ENCODE peak calls at places on chromosomes 7 and 10, in ten cellular contexts. L, K, E, I, R, D, B, U, G and Z are unnamed samples.

GRCh38 chr7:99036531-99037175 is 107.3 kb downstream of the SMURF1 start:
- DNase-seq in I (peak; percentile 50), G (no peak), D (peak; percentile 89), L (peak; percentile 76), B (peak; percentile 18), E (no peak), R (no peak), K (no peak), U (no peak), Z (peak; percentile 96)

GRCh38 chr7:143391462-143392404 is 10.6 kb downstream of the ZYX start:
- DNase-seq in G (no peak), R (peak; percentile 70), K (peak; percentile 77), D (peak; percentile 87), L (peak; percentile 89), U (no peak), E (peak; percentile 55), B (peak; percentile 81), I (peak; percentile 81), Z (peak; percentile 95)

GRCh38 chr7:79770053-79770452 is 316.6 kb upstream of the MAGI2 start:
- DNase-seq in L (no peak), K (no peak), I (no peak), B (peak; percentile 58), D (no peak), R (no peak), U (no peak), G (no peak), E (no peak), Z (peak; percentile 15)

GRCh38 chr7:1025747-1026581 is 18.4 kb upstream of the GPR146 start:
- DNase-seq in K (no peak), E (no peak), I (peak; percentile 13), U (no peak), G (no peak), R (no peak), B (no peak), L (no peak), D (no peak), Z (no peak)

GRCh38 chr7:30348083-30348560 is 63.7 kb downstream of the ZNRF2 start:
- DNase-seq in K (no peak), U (peak; percentile 80), L (no peak), R (no peak), D (peak; percentile 93), G (no peak), E (no peak), B (peak; percentile 90), I (no peak), Z (peak; percentile 85)

GRCh38 chr10:89217057-89217990 is 10.2 kb upstream of the CH25H start:
- DNase-seq in D (peak; percentile 36), R (peak; percentile 35), E (peak; percentile 71), B (peak; percentile 75), K (peak; percentile 47), L (peak; percentile 81), U (peak; percentile 25), I (peak; percentile 32), G (peak; percentile 32), Z (peak; percentile 83)

GRCh38 chr7:47045169-47045568 is 536.7 kb downstream of the TNS3 start:
- DNase-seq in K (peak; percentile 81), R (no peak), D (no peak), G (peak; percentile 75), I (peak; percentile 26), L (no peak), B (peak; percentile 52), E (no peak), U (no peak), Z (peak; percentile 14)

GRCh38 chr7:134943785-134944400 is 42.4 kb upstream of the AGBL3 start:
- DNase-seq in D (no peak), K (no peak), L (no peak), E (no peak), G (peak; percentile 46), I (no peak), U (no peak), R (no peak), B (no peak), Z (peak; percentile 48)

GRCh38 chr10:58998924-58999713 is 177.3 kb upstream of the PHYHIPL start:
- DNase-seq in B (no peak), D (peak; percentile 31), U (no peak), L (no peak), R (peak; percentile 36), E (no peak), I (peak; percentile 44), G (peak; percentile 63), K (peak; percentile 55), Z (peak; percentile 17)

GRCh38 chr10:13079776-13080050 is 20.2 kb upstream of the OPTN start:
- DNase-seq in B (no peak), D (no peak), I (no peak), E (no peak), L (no peak), G (no peak), U (no peak), K (no peak), R (no peak), Z (no peak)

GRCh38 chr7:3427957-3428356 is 126.9 kb downstream of the SDK1 start:
- DNase-seq in G (no peak), L (no peak), K (no peak), E (no peak), I (no peak), R (no peak), B (no peak), U (no peak), D (no peak), Z (no peak)

GRCh38 chr10:5423774-5424173 is 11.4 kb downstream of the NET1 start:
- DNase-seq in D (peak; percentile 66), I (no peak), R (no peak), B (no peak), K (no peak), E (no peak), G (no peak), L (no peak), U (no peak), Z (peak; percentile 66)

GRCh38 chr7:141354251-141354650 is 197.0 kb upstream of the AGK start:
- DNase-seq in B (peak; percentile 33), L (no peak), K (no peak), E (no peak), R (no peak), G (no peak), D (peak; percentile 93), I (no peak), U (no peak), Z (peak; percentile 59)

GRCh38 chr10:79438021-79438698 is 7.3 kb downstream of the ZCCHC24 start:
- DNase-seq in L (no peak), G (no peak), I (no peak), B (peak; percentile 26), R (no peak), D (no peak), K (no peak), U (no peak), E (no peak), Z (no peak)
- TF ChIP-seq CTCF in L (no peak), G (peak; percentile 20), I (peak; percentile 30), B (peak; percentile 54), R (peak; percentile 24), D (no peak), K (no peak), U (no peak), E (no peak), Z (peak; percentile 57)

GRCh38 chr7:16462618-16463017 is 2.9 kb downstream of the SOSTDC1 start:
- DNase-seq in I (no peak), L (no peak), E (no peak), U (no peak), K (no peak), R (no peak), G (no peak), D (no peak), B (no peak), Z (no peak)

GRCh38 chr7:16465469-16466086 is at the start of gene SOSTDC1:
- DNase-seq in B (no peak), G (no peak), R (no peak), U (no peak), I (no peak), D (peak; percentile 24), L (no peak), E (peak; percentile 54), K (no peak), Z (peak; percentile 13)

GRCh38 chr7:16460789-16461465 is 4.6 kb downstream of the SOSTDC1 start:
- DNase-seq in B (no peak), L (no peak), I (no peak), D (no peak), K (no peak), E (no peak), R (no peak), G (no peak), U (no peak), Z (peak; percentile 25)

GRCh38 chr7:16463520-16463919 is 2.0 kb downstream of the SOSTDC1 start:
- DNase-seq in E (no peak), D (no peak), L (no peak), K (no peak), U (no peak), B (no peak), G (no peak), R (no peak), I (no peak), Z (no peak)

GRCh38 chr7:16466087-16466472 is 542 bp upstream of the SOSTDC1 start:
- DNase-seq in U (no peak), B (no peak), R (no peak), D (no peak), E (no peak), K (no peak), G (no peak), I (no peak), L (no peak), Z (no peak)
- H3K4me3 ChIP-seq in U (no peak overlapping the region), B (peak overlapping the region; percentile 7), R (peak overlapping the region; percentile 7), D (peak overlapping the region; percentile 36), E (peak overlapping the region; percentile 7), K (peak overlapping the region; percentile 9), G (no peak overlapping the region), I (no peak overlapping the region), L (no peak overlapping the region), Z (peak overlapping the region; percentile 37)

DNA sequence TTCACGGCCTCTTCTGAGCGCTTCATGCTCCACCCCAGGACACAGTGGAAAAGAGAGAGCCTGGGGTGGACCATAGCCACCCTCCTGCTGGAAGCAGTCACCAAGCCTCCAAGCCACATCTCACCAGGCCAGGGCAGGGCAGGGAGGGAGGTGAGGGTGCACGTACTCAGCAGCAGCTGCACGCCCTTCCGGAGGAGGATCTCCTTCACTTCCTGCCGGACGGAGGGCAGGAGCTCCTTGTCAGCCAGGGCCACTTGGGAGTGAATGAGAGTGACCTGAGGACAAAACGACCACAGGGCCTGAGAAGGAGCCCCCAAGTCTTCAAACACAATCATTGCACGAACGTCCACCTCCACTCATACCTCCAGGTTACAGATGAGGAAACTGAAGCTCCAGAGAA is 15.0 kb downstream of the AIFM2 start:
- DNase-seq in U (no peak), R (no peak), L (no peak), B (no peak), E (no peak), D (no peak), K (no peak), G (no peak), I (no peak), Z (no peak)
- TF ChIP-seq CTCF in U (no peak), R (no peak), L (no peak), B (no peak), E (no peak), D (no peak), K (no peak), G (no peak), I (no peak), Z (no peak)

DNA sequence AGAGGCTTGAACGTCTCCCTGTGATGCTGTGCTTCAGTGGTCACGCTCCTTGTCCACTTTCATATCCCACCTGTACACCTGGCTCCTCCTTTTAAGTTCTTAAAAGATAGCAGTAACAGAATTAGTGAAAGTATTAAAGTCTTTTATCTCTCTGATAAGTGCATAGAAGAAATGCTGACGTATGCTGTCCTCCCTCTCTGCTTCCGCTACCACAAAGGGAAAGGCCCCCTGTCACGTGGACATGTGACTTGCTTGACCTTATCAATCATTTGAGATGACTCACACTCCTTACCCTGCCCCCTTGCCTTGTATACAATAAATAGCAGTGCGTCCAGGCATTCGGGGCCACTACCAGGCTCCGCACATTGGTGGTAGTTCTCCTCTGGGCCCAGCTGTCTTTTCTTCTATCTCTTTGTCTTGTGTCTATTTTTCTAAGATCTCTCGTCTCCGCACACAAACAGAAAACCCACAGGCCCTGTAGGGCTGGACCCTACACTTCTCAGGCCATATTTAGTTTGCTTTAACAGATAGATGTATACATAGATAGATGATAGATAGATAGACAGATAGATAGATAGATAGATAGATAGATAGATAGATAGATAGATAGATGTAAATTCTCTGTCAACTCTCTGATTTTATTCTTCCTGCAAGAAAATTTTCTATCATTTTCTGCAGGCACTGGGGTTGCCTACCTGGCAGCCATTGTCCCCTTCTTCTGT is 131.6 kb upstream of the JCAD start:
- DNase-seq in E (no peak), I (no peak), G (no peak), U (no peak), B (no peak), R (no peak), K (no peak), L (no peak), D (no peak), Z (no peak)
- H3K4me3 ChIP-seq in E (no peak overlapping the region), I (no peak overlapping the region), G (no peak overlapping the region), U (no peak overlapping the region), B (no peak overlapping the region), R (no peak overlapping the region), K (no peak overlapping the region), L (no peak overlapping the region), D (no peak overlapping the region), Z (no peak overlapping the region)